ENCODE peak calls at places on chromosomes 11 and 22, in nine cellular contexts. R, E, C, V, N, I, Z, W and H are unnamed samples.

GRCh38 chr11:93031386-93031785 is 61.9 kb downstream of the MTNR1B start:
- DNase-seq in C (no peak), E (no peak), R (no peak), W (no peak), I (no peak), N (no peak), V (no peak), Z (no peak), H (no peak)

GRCh38 chr11:91795139-91795887 is 429.3 kb upstream of the FAT3 start:
- DNase-seq in V (no peak), N (no peak), E (no peak), Z (no peak), R (no peak), I (no peak), W (no peak), C (no peak), H (peak)

GRCh38 chr11:60875366-60875720 is 8.0 kb downstream of the ZP1 start:
- DNase-seq in R (no peak), N (no peak), W (no peak), I (no peak), V (no peak), E (no peak), C (no peak), Z (no peak), H (no peak)

GRCh38 chr11:1147792-1148191 is 10.0 kb upstream of the MUC5AC start:
- DNase-seq in I (no peak), C (no peak), E (no peak), N (no peak), V (no peak), R (no peak), W (no peak), Z (no peak), H (no peak)

GRCh38 chr11:112583246-112583893 is 322.7 kb upstream of the PLET1 start:
- DNase-seq in N (no peak), E (no peak), C (no peak), W (no peak), I (no peak), V (no peak), Z (no peak), R (no peak), H (no peak)

GRCh38 chr22:47407626-47408025 is 645.2 kb downstream of the TBC1D22A start:
- DNase-seq in C (no peak), R (no peak), V (no peak), E (no peak), N (no peak), I (no peak), Z (no peak), W (no peak), H (no peak)

GRCh38 chr11:1251236-1251770 is 28.4 kb downstream of the MUC5B start:
- DNase-seq in W (no peak), N (no peak), Z (no peak), C (no peak), E (no peak), R (no peak), V (no peak), I (no peak), H (no peak)

GRCh38 chr11:5550440-5551095 is 2.2 kb upstream of the OR52H1 start:
- DNase-seq in E (no peak), R (no peak), C (no peak), I (no peak), N (no peak), W (no peak), Z (no peak), V (no peak), H (no peak)

GRCh38 chr11:693415-693831 is 1.6 kb downstream of the DEAF1 start:
- DNase-seq in V (no peak), C (no peak), E (no peak), R (no peak), W (no peak), N (no peak), Z (no peak), I (no peak), H (no peak)

GRCh38 chr11:120832609-120833221 is 191.2 kb upstream of the TBCEL start:
- DNase-seq in E (no peak), V (no peak), I (no peak), W (no peak), N (no peak), Z (no peak), C (no peak), R (peak), H (peak)